ENCODE peak calls at places on chromosomes 7 and 10, in four cellular contexts. X, J, K and Z are unnamed samples. For H3K9me3, the result is how much of the 10 kb centered on the place peaks cover.

GRCh38 chr7:149414745-149415390 is 46.0 kb downstream of the ZNF777 start:
- DNase-seq in X (peak), J (no peak), K (peak), Z (peak)

GRCh38 chr10:7272008-7272407 is 138.8 kb downstream of the SFMBT2 start:
- DNase-seq in X (no peak), J (no peak), K (no peak), Z (no peak)

GRCh38 chr7:3244241-3244814 is 56.7 kb upstream of the SDK1 start:
- DNase-seq in X (no peak), J (no peak), K (no peak), Z (no peak)

GRCh38 chr7:70808876-70809275 is 323.1 kb upstream of the GALNT17 start:
- DNase-seq in X (no peak), J (no peak), K (no peak), Z (no peak)

GRCh38 chr7:13987395-13987794 is 2.1 kb downstream of the ETV1 start:
- DNase-seq in X (no peak), J (no peak), K (no peak), Z (no peak)

GRCh38 chr7:107684947-107685463 is 24.4 kb downstream of the SLC26A4 start:
- DNase-seq in X (no peak), J (no peak), K (no peak), Z (no peak)

GRCh38 chr10:58291538-58292174 is 22.7 kb downstream of the CISD1 start:
- DNase-seq in X (peak), J (no peak), K (no peak), Z (no peak)

GRCh38 chr7:5248201-5248885 is 34.4 kb upstream of the SLC29A4 start:
- DNase-seq in X (no peak), J (no peak), K (peak), Z (peak)

GRCh38 chr10:114482915-114483314 is 78.6 kb upstream of the AFAP1L2 start:
- DNase-seq in X (no peak), J (no peak), K (no peak), Z (no peak)

GRCh38 chr7:83819911-83820310 is 171.0 kb upstream of the SEMA3E start:
- DNase-seq in X (no peak), J (no peak), K (no peak), Z (no peak)

GRCh38 chr7:132743974-132744373 is 167.7 kb upstream of the PLXNA4 start:
- DNase-seq in X (no peak), J (no peak), K (no peak), Z (no peak)

GRCh38 chr7:151429555-151430331 is 10.2 kb downstream of the CRYGN start:
- DNase-seq in X (peak), J (no peak), K (peak), Z (peak)

GRCh38 chr7:842436-843031 is 10.3 kb downstream of the SUN1 start:
- DNase-seq in X (no peak), J (peak), K (no peak), Z (no peak)

GRCh38 chr10:130509881-130510689 is 373.9 kb downstream of the GLRX3 start:
- DNase-seq in X (no peak), J (no peak), K (no peak), Z (no peak)

GRCh38 chr10:130513686-130514476 is 377.7 kb downstream of the GLRX3 start:
- DNase-seq in X (no peak), J (no peak), K (no peak), Z (no peak)

GRCh38 chr10:130511801-130512200 is 375.6 kb downstream of the GLRX3 start:
- DNase-seq in X (no peak), J (no peak), K (no peak), Z (no peak)

GRCh38 chr10:130512936-130513335 is 376.7 kb downstream of the GLRX3 start:
- DNase-seq in X (no peak), J (no peak), K (no peak), Z (no peak)

GRCh38 chr10:130510755-130511154 is 374.6 kb downstream of the GLRX3 start:
- DNase-seq in X (no peak), J (no peak), K (no peak), Z (no peak)
- H3K9me3 ChIP-seq in X (under half), J (under half), K (under half), Z (under half)

DNA sequence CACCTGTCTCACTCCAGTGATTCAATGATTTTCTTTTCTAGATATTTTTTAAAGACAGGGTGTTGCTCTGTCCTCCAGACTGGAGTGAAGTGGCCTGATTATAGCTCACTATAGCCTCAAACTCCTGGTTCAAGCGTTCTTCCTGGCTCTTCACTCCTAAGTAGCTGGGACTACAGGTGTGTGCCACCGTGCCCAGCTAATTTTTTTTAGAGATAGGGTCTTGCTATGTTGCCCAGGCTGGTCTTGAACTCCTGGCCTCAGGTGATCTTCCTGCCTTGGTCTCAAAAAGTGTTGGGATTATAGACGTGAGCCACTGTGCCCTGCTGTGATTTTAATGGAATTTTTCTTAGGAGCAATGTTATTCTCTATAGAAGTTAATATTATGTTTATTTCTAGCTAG is 14.1 kb downstream of the NUP205 start:
- DNase-seq in X (no peak), J (no peak), K (no peak), Z (no peak)
- H3K9me3 ChIP-seq in X (under half), J (under half), K (under half), Z (under half)

GRCh38 chr10:42523098-42523497 is 115.3 kb downstream of the ZNF33B start:
- DNase-seq in X (no peak), J (no peak), K (no peak), Z (no peak)

GRCh38 chr10:42519079-42519478 is 119.3 kb downstream of the ZNF33B start:
- DNase-seq in X (no peak), J (no peak), K (no peak), Z (no peak)

GRCh38 chr10:42513921-42514320 is 124.4 kb downstream of the ZNF33B start:
- DNase-seq in X (no peak), J (no peak), K (no peak), Z (no peak)

GRCh38 chr10:42519761-42520460 is 118.5 kb downstream of the ZNF33B start:
- DNase-seq in X (no peak), J (no peak), K (no peak), Z (no peak)
- H3K9me3 ChIP-seq in X (half or more), J (half or more), K (under half), Z (under half)

GRCh38 chr7:99102809-99103690 is 40.9 kb downstream of the SMURF1 start:
- DNase-seq in X (no peak), J (no peak), K (no peak), Z (no peak)
- H3K9me3 ChIP-seq in X (under half), J (under half), K (under half), Z (under half)

GRCh38 chr7:57425969-57426628 is 23.9 kb upstream of the ZNF716 start:
- DNase-seq in X (no peak), J (no peak), K (no peak), Z (no peak)

GRCh38 chr7:57427594-57427993 is 22.4 kb upstream of the ZNF716 start:
- DNase-seq in X (no peak), J (no peak), K (no peak), Z (no peak)

GRCh38 chr7:57425239-57425944 is 24.6 kb upstream of the ZNF716 start:
- DNase-seq in X (no peak), J (no peak), K (no peak), Z (no peak)

GRCh38 chr7:57427146-57427545 is 22.8 kb upstream of the ZNF716 start:
- DNase-seq in X (no peak), J (no peak), K (no peak), Z (no peak)

DNA sequence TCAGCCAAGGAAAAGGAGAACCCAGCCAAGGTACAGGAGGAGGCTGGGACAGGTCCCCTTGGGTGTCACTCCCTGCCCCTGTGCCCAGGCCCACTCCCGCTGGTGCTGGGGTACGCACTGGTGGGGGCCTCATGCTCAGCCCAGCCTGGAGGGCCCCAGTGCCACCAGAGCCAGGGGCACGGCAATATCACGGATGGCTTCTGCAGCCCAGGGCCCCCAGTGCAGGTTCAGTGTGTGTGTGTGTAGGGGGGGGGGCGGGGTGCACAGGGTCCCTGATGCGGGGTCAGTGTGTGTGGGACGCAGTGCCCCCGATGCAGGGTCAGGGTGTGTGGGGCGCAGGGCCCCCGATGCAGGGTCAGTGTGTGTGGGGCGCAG is 23.4 kb upstream of the ZNF716 start:
- DNase-seq in X (no peak), J (no peak), K (no peak), Z (no peak)
- H3K9me3 ChIP-seq in X (under half), J (under half), K (under half), Z (under half)